ENCODE peak calls at places on chromosome 22, in four cellular contexts. C is K562, M is GM12878, W is HepG2. G is an unnamed sample.

GRCh38 chr22:30195245-30196140 is 51.1 kb downstream of the LIF start:
- DNase-seq in C (peak), M (no peak), W (peak), G (no peak)

GRCh38 chr22:48318173-48318572 is 1509.5 kb downstream of the BRD1 start:
- DNase-seq in C (no peak), M (no peak), W (no peak), G (no peak)

GRCh38 chr22:27989758-27990450 is 70.8 kb upstream of the PITPNB start:
- DNase-seq in C (no peak), M (no peak), W (no peak), G (no peak)

GRCh38 chr22:43847376-43848289 is 14.7 kb downstream of the SULT4A1 start:
- DNase-seq in C (no peak), M (no peak), W (no peak), G (no peak)

GRCh38 chr22:27624705-27625104 is 176.9 kb downstream of the MN1 start:
- DNase-seq in C (no peak), M (no peak), W (no peak), G (no peak)

GRCh38 chr22:30751529-30751928 is 56.9 kb downstream of the OSBP2 start:
- DNase-seq in C (no peak), M (no peak), W (no peak), G (no peak)

GRCh38 chr22:46612904-46613605 is 7.1 kb upstream of the GRAMD4 start:
- DNase-seq in C (no peak), M (no peak), W (peak), G (no peak)

GRCh38 chr22:28019881-28020861 is 101.1 kb upstream of the PITPNB start:
- DNase-seq in C (peak), M (no peak), W (peak), G (peak)

GRCh38 chr22:30492144-30492543 is 13.4 kb downstream of the SEC14L4 start:
- DNase-seq in C (no peak), M (no peak), W (no peak), G (no peak)

GRCh38 chr22:35464399-35464798 is 64.5 kb downstream of the MCM5 start:
- DNase-seq in C (no peak), M (no peak), W (no peak), G (no peak)

GRCh38 chr22:26174280-26174679 is 5.0 kb downstream of the SEZ6L start:
- DNase-seq in C (peak), M (no peak), W (peak), G (peak)

GRCh38 chr22:30824711-30825110 is 130.0 kb downstream of the OSBP2 start:
- DNase-seq in C (no peak), M (no peak), W (no peak), G (no peak)

GRCh38 chr22:42553475-42554361 is at the start of gene SERHL2:
- DNase-seq in C (peak), M (peak), W (peak), G (peak)

GRCh38 chr22:42544686-42545085 is 9.1 kb upstream of the SERHL2 start:
- DNase-seq in C (peak), M (no peak), W (peak), G (no peak)

GRCh38 chr22:42547562-42547961 is 6.2 kb upstream of the SERHL2 start:
- DNase-seq in C (no peak), M (no peak), W (no peak), G (no peak)

GRCh38 chr22:42549329-42550060 is 4.3 kb upstream of the SERHL2 start:
- DNase-seq in C (no peak), M (no peak), W (no peak), G (no peak)

DNA sequence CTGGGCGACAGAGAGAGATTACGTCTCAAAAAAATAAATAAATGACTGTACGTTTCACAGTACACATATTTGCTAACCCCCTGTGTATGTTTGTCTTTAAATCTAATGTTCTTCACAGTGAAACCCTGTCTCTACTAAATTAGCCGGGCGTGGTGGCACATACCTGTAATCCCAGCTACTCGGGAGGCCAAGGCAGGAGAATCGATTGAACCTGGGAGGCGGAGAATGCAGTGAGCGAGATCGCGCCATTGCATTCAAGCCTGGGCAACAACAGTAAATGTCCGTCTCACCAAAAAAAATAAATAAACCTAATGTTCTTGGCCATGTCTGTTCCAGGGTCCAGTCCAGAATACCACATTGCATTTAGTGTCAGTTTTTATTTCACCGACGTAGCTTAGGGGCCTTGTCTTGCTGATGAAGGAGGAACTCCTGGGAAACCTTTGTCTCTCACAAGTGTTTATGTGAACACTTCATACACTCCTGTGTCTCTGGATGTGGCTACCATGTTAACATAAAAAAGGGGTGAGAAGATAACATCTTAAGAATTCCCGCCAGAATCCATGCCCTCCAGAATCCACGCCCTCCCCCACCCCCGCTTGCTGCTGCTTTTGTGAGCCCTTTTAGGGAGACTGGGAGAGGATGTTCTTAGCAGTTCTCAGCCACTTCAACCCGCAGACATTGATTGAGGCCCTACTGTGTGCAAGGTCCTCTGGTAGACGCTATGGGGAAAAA is 5.0 kb upstream of the SERHL2 start:
- DNase-seq in C (no peak), M (no peak), W (no peak), G (no peak)
- TF ChIP-seq FOXM1 in C (no peak), M (no peak), W (no peak), G (no peak)

DNA sequence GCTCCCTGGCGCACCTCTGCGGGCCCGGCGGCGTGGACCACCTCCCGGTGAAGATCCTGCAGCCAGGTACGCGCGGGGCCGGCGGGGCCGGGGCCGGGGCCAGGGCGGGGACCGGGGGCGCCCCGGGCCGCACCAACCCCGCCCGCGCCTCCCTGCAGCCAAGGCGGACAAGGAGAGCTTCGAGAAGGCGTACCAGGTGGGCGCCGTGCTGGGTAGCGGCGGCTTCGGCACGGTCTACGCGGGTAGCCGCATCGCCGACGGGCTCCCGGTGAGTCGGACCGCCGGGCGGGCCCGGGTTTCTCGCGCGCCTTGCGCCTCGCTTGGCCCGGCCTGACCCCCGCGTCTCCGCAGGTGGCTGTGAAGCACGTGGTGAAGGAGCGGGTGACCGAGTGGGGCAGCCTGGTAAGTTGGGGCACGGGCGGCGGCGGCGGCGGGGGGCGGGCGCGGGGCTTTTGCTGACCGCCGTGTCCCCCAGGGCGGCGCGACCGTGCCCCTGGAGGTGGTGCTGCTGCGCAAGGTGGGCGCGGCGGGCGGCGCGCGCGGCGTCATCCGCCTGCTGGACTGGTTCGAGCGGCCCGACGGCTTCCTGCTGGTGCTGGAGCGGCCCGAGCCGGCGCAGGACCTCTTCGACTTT is 512 bp downstream of the PIM3 start:
- DNase-seq in C (peak), M (no peak), W (no peak), G (no peak)
- TF ChIP-seq BHLHE40 in C (no peak), M (no peak), W (no peak), G (no peak)

DNA sequence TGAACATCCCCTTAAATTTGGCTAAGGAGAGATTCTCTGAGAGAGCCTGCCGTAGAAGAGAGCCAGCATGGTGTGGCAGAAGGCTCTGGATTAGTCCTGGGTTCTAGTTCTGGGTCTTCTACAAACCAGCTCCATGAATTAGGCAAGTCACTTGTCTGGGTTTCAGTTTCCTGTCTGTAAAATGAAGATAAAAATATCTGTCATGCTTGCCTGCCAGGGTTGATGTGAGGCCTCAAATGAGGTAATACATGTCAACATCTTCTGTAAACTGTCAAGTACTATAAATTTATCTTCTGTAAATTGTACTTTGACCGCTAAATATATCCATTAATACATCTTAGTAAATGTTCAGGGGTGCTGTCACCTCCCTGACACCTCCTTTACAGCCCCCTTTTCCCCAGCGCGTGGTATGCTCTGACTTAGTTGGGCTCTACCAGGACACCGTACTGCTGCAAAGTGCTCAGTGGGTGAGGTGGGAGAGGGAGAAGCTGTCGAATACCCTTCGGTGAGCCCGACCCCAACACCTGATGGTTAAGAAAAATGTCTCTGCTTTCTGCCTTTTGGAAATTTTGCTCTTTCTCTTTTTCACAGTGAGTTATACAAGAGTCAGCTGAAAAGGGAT is 14.9 kb downstream of the RBX1 start:
- DNase-seq in C (peak), M (no peak), W (no peak), G (no peak)
- TF ChIP-seq TARDBP in C (no peak), M (no peak), W (no peak), G (no peak)

GRCh38 chr22:19880786-19881569 is 26.3 kb upstream of the GNB1L start:
- DNase-seq in C (peak), M (no peak), W (peak), G (peak)

GRCh38 chr22:19884954-19885751 is 30.5 kb upstream of the GNB1L start:
- DNase-seq in C (no peak), M (no peak), W (no peak), G (no peak)

GRCh38 chr22:19884161-19884953 is 29.7 kb upstream of the GNB1L start:
- DNase-seq in C (no peak), M (no peak), W (no peak), G (no peak)

GRCh38 chr22:19879996-19880785 is 25.5 kb upstream of the GNB1L start:
- DNase-seq in C (no peak), M (no peak), W (peak), G (no peak)

DNA sequence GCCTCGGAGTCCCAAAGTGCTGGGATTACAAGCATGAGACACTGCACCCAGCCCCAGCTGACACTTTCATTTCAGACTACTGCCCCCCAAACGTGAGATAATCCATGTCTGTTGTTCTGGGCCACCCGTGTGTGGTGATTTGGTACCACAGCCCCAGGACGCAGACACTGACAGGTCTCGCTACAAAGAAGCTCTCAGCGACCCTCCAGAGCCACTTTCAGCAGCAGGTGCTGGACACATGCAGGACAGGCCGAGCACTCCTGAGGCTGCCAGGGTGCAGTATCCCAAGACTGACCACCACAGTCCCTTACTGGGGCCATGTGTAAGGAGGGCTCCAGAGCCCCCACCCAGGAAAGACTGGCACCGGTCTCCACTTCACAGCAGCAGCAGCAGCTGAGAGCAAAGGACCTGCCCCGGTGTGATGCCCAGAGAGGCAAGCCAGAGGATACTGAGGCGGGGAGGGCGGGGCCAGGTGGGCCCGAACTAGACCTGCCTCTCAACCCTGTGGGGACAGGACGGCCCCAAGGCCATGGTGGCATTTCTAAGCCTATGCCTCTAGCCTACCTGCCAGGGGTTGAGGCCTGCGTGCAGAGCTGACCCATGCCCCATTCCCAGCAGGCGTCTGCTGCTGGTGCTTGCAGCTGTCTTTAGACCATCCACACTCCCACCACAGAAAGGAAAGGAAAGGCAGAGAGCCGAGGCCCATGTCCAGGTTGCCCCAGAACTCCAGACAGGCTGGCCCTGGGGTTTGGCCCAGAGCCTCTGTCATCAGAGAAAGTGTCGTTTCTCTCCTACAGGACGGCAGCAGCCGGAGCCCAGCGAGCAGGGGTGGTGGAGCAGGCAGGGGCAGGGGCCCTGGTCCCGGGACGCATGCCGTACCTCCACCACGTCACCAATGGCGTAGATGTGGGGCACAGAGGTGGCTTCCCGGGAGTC is 28.0 kb upstream of the GNB1L start:
- DNase-seq in C (no peak), M (no peak), W (no peak), G (no peak)
- TF ChIP-seq FOXM1 in C (no peak), M (no peak), W (no peak), G (no peak)

GRCh38 chr22:49600891-49601431 is 226.7 kb downstream of the BRD1 start:
- DNase-seq in C (no peak), M (no peak), W (no peak), G (no peak)
- TF ChIP-seq BHLHE40 in C (no peak), M (no peak), W (no peak), G (no peak)

DNA sequence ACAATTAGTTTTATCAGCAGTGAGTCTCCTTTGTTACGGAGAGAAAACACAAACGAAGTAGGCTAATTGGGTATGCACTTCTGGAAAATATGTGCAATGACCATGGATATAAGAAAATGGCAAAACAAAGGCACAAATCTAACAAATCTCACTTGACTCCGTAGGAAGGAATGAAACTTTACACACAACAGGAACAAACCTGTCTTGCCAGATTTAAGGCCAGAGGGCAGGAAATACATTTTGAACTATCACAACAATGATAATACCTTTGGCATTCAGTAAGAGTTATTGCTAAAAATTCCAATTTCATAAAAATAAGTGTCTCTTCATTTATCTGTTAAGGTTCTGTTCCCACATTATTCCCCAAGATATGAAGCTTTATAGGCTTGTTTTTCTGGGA is 36.6 kb downstream of the SLC25A17 start:
- DNase-seq in C (no peak), M (no peak), W (no peak), G (no peak)
- TF ChIP-seq TARDBP in C (no peak), M (no peak), W (no peak), G (no peak)

GRCh38 chr22:49760280-49760629 is 67.4 kb downstream of the BRD1 start:
- DNase-seq in C (no peak), M (peak), W (no peak), G (no peak)
- TF ChIP-seq FOXM1 in C (no peak), M (no peak), W (no peak), G (no peak)

DNA sequence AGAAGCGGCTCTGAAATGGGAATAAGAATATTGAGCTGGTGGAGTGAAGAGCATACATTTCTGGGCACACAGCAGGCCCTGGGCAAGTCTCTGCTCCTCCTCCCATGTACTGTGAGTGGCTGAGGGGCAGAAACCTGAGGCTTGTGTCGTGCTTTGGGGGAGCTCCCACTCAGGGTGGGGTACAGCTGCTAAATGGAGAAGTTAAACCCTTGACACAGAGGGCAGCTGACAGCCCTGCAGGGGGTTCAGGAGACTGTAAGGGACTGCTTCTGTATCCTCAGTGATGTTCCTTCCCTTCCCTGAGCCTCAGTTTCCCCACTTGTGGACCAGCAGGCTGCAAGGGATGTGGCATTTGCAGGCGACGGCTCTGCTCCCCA is 15.6 kb downstream of the SYNGR1 start:
- DNase-seq in C (no peak), M (no peak), W (no peak), G (no peak)
- TF ChIP-seq BHLHE40 in C (no peak), M (no peak), W (no peak), G (no peak)